ENCODE peak calls at places on chromosomes 11 and 22, in ten cellular contexts. One of them, this sample, is unnamed.

GRCh38 chr11:61690706-61691377 is 10.7 kb downstream of the DAGLA start:
- DNase-seq in GM03348: no peak
- DNase-seq in anterior cingulate cortex: no peak
- DNase-seq in GOT3: no peak
- DNase-seq in cardiac muscle cell: no peak
- DNase-seq in DMS153: peak
- DNase-seq in mesenchymal stem cell: no peak
- DNase-seq in HCT116: no peak
- DNase-seq in GM12891: no peak
- DNase-seq in tibial artery: no peak
- DNase-seq in this sample: no peak

GRCh38 chr22:23682827-23683355 is 7.9 kb upstream of the RGL4 start:
- DNase-seq in GM03348: no peak
- DNase-seq in anterior cingulate cortex: no peak
- DNase-seq in GOT3: no peak
- DNase-seq in cardiac muscle cell: no peak
- DNase-seq in DMS153: no peak
- DNase-seq in mesenchymal stem cell: no peak
- DNase-seq in HCT116: no peak
- DNase-seq in GM12891: no peak
- DNase-seq in tibial artery: peak
- DNase-seq in this sample: no peak

GRCh38 chr11:75554258-75555022 is 7.6 kb upstream of the SERPINH1 start:
- DNase-seq in GM03348: peak
- DNase-seq in anterior cingulate cortex: peak
- DNase-seq in GOT3: no peak
- DNase-seq in cardiac muscle cell: peak
- DNase-seq in DMS153: no peak
- DNase-seq in mesenchymal stem cell: peak
- DNase-seq in HCT116: no peak
- DNase-seq in GM12891: no peak
- DNase-seq in tibial artery: peak
- DNase-seq in this sample: peak

GRCh38 chr11:83599066-83599465 is 312.9 kb upstream of the CCDC90B start:
- DNase-seq in GM03348: no peak
- DNase-seq in anterior cingulate cortex: no peak
- DNase-seq in GOT3: no peak
- DNase-seq in cardiac muscle cell: no peak
- DNase-seq in DMS153: no peak
- DNase-seq in mesenchymal stem cell: no peak
- DNase-seq in HCT116: no peak
- DNase-seq in GM12891: no peak
- DNase-seq in tibial artery: no peak
- DNase-seq in this sample: no peak

GRCh38 chr11:86278226-86278625 is 23.8 kb upstream of the HIKESHI start:
- DNase-seq in GM03348: no peak
- DNase-seq in anterior cingulate cortex: no peak
- DNase-seq in GOT3: no peak
- DNase-seq in cardiac muscle cell: no peak
- DNase-seq in DMS153: no peak
- DNase-seq in mesenchymal stem cell: peak
- DNase-seq in HCT116: no peak
- DNase-seq in GM12891: no peak
- DNase-seq in tibial artery: no peak
- DNase-seq in this sample: no peak

GRCh38 chr11:66100272-66101037 is 30.4 kb downstream of the PACS1 start:
- DNase-seq in GM03348: no peak
- DNase-seq in anterior cingulate cortex: peak
- DNase-seq in GOT3: no peak
- DNase-seq in cardiac muscle cell: no peak
- DNase-seq in DMS153: peak
- DNase-seq in mesenchymal stem cell: no peak
- DNase-seq in HCT116: no peak
- DNase-seq in GM12891: peak
- DNase-seq in tibial artery: peak
- DNase-seq in this sample: peak

GRCh38 chr11:110196241-110196754 is 100.1 kb downstream of the RDX start:
- DNase-seq in GM03348: peak
- DNase-seq in anterior cingulate cortex: no peak
- DNase-seq in GOT3: no peak
- DNase-seq in cardiac muscle cell: peak
- DNase-seq in DMS153: no peak
- DNase-seq in mesenchymal stem cell: peak
- DNase-seq in HCT116: peak
- DNase-seq in GM12891: no peak
- DNase-seq in tibial artery: no peak
- DNase-seq in this sample: peak

GRCh38 chr22:39090426-39091064 is 6.5 kb upstream of the APOBEC3H start:
- DNase-seq in GM03348: no peak
- DNase-seq in anterior cingulate cortex: no peak
- DNase-seq in GOT3: no peak
- DNase-seq in cardiac muscle cell: no peak
- DNase-seq in DMS153: no peak
- DNase-seq in mesenchymal stem cell: no peak
- DNase-seq in HCT116: no peak
- DNase-seq in GM12891: no peak
- DNase-seq in tibial artery: no peak
- DNase-seq in this sample: no peak

GRCh38 chr22:39243443-39244072 is 1.2 kb downstream of the PDGFB start:
- DNase-seq in GM03348: no peak
- DNase-seq in anterior cingulate cortex: no peak
- DNase-seq in GOT3: no peak
- DNase-seq in cardiac muscle cell: no peak
- DNase-seq in DMS153: no peak
- DNase-seq in mesenchymal stem cell: peak
- DNase-seq in HCT116: no peak
- DNase-seq in GM12891: no peak
- DNase-seq in tibial artery: no peak
- DNase-seq in this sample: no peak

GRCh38 chr11:69403556-69404215 is 77.8 kb upstream of the LINC01488 start:
- DNase-seq in GM03348: peak
- DNase-seq in anterior cingulate cortex: no peak
- DNase-seq in GOT3: no peak
- DNase-seq in cardiac muscle cell: no peak
- DNase-seq in DMS153: no peak
- DNase-seq in mesenchymal stem cell: peak
- DNase-seq in HCT116: no peak
- DNase-seq in GM12891: no peak
- DNase-seq in tibial artery: no peak
- DNase-seq in this sample: no peak

GRCh38 chr11:90874971-90875370 is 652.1 kb upstream of the CHORDC1 start:
- DNase-seq in GM03348: no peak
- DNase-seq in anterior cingulate cortex: no peak
- DNase-seq in GOT3: no peak
- DNase-seq in cardiac muscle cell: no peak
- DNase-seq in DMS153: no peak
- DNase-seq in mesenchymal stem cell: no peak
- DNase-seq in HCT116: no peak
- DNase-seq in GM12891: no peak
- DNase-seq in tibial artery: no peak
- DNase-seq in this sample: no peak

GRCh38 chr22:47188337-47189055 is 426.0 kb downstream of the TBC1D22A start:
- DNase-seq in GM03348: no peak
- DNase-seq in anterior cingulate cortex: no peak
- DNase-seq in GOT3: no peak
- DNase-seq in cardiac muscle cell: no peak
- DNase-seq in DMS153: no peak
- DNase-seq in mesenchymal stem cell: no peak
- DNase-seq in HCT116: no peak
- DNase-seq in GM12891: no peak
- DNase-seq in tibial artery: peak
- DNase-seq in this sample: no peak

GRCh38 chr11:116730568-116730967 is 42.2 kb downstream of the BUD13 start:
- DNase-seq in GM03348: peak
- DNase-seq in anterior cingulate cortex: no peak
- DNase-seq in GOT3: no peak
- DNase-seq in cardiac muscle cell: peak
- DNase-seq in DMS153: no peak
- DNase-seq in mesenchymal stem cell: no peak
- DNase-seq in HCT116: no peak
- DNase-seq in GM12891: no peak
- DNase-seq in tibial artery: peak
- DNase-seq in this sample: no peak

GRCh38 chr11:28743101-28743550 is 634.9 kb downstream of the METTL15 start:
- DNase-seq in GM03348: no peak
- DNase-seq in anterior cingulate cortex: no peak
- DNase-seq in GOT3: no peak
- DNase-seq in cardiac muscle cell: peak
- DNase-seq in DMS153: peak
- DNase-seq in mesenchymal stem cell: peak
- DNase-seq in HCT116: no peak
- DNase-seq in GM12891: no peak
- DNase-seq in tibial artery: no peak
- DNase-seq in this sample: peak

GRCh38 chr11:117435296-117435695 is 107.6 kb downstream of the CEP164 start:
- DNase-seq in GM03348: no peak
- DNase-seq in anterior cingulate cortex: no peak
- DNase-seq in GOT3: no peak
- DNase-seq in cardiac muscle cell: no peak
- DNase-seq in DMS153: no peak
- DNase-seq in mesenchymal stem cell: no peak
- DNase-seq in HCT116: no peak
- DNase-seq in GM12891: no peak
- DNase-seq in tibial artery: peak
- DNase-seq in this sample: no peak